ENCODE peak calls at places on chromosomes 7 and 10, in four cellular contexts. P, L, D and B are unnamed samples.

GRCh38 chr10:70265032-70265689 is 18.6 kb downstream of the NPFFR1 start:
- DNase-seq in P (no peak), L (no peak), D (peak; percentile 67), B (no peak)

GRCh38 chr7:134174797-134175261 is 47.7 kb downstream of the LRGUK start:
- DNase-seq in D (no peak), P (peak; percentile 80), L (no peak), B (peak; percentile 70)

GRCh38 chr7:106515321-106515720 is 145.6 kb downstream of the CCDC71L start:
- DNase-seq in P (no peak), L (no peak), D (no peak), B (no peak)

GRCh38 chr10:50541921-50542320 is 81.8 kb downstream of the SGMS1 start:
- DNase-seq in P (no peak), L (no peak), D (no peak), B (no peak)

GRCh38 chr7:148763622-148764021 is 64.9 kb downstream of the CUL1 start:
- DNase-seq in L (no peak), D (no peak), P (peak; percentile 90), B (no peak)

GRCh38 chr7:944744-945143 is 9.7 kb downstream of the ADAP1 start:
- DNase-seq in P (no peak), L (no peak), D (no peak), B (no peak)

GRCh38 chr10:115432188-115432819 is 339.1 kb downstream of the ATRNL1 start:
- DNase-seq in P (peak; percentile 11), D (peak; percentile 16), L (no peak), B (peak; percentile 18)

GRCh38 chr7:38881015-38881414 is 28.0 kb downstream of the VPS41 start:
- DNase-seq in P (no peak), L (no peak), D (no peak), B (no peak)